ENCODE peak calls at places on chromosomes 11 and 22, in six cellular contexts. H is GM23338, V is IMR-90, Z is prostate gland, W is tibial nerve, M is cardiac fibroblast. I is an unnamed sample.

GRCh38 chr11:108938604-108939003 is 273.7 kb downstream of the DDX10 start:
- DNase-seq in H (no peak), V (peak; percentile 27), M (peak; percentile 49), W (no peak), Z (no peak), I (no peak)

GRCh38 chr22:31098633-31099110 is 8.7 kb downstream of the SELENOM start:
- DNase-seq in V (no peak), M (no peak), Z (no peak), H (peak; percentile 94), W (peak; percentile 74), I (peak; percentile 95)

GRCh38 chr11:130829801-130830562 is 86.3 kb downstream of the SNX19 start:
- DNase-seq in V (no peak), Z (no peak), H (no peak), W (peak; percentile 57), M (peak; percentile 67), I (no peak)

GRCh38 chr11:66112041-66112491 is 42.0 kb downstream of the PACS1 start:
- DNase-seq in H (peak; percentile 47), M (peak; percentile 12), W (no peak), Z (no peak), V (no peak), I (peak; percentile 69)

GRCh38 chr22:48807155-48807554 is 1020.5 kb downstream of the BRD1 start:
- DNase-seq in W (no peak), Z (no peak), V (no peak), M (no peak), H (no peak), I (no peak)

GRCh38 chr11:17906436-17906835 is 106.4 kb downstream of the SERGEF start:
- DNase-seq in H (peak; percentile 92), V (no peak), W (no peak), M (no peak), Z (no peak), I (peak; percentile 91)

GRCh38 chr11:108913204-108913603 is 248.3 kb downstream of the DDX10 start:
- DNase-seq in M (no peak), V (no peak), Z (no peak), H (no peak), W (no peak), I (no peak)

GRCh38 chr11:129331871-129332274 is 43.8 kb upstream of the BARX2 start:
- DNase-seq in V (peak; percentile 69), W (peak; percentile 85), H (peak; percentile 93), Z (peak; percentile 85), M (peak; percentile 80), I (peak; percentile 96)

GRCh38 chr22:38298312-38299000 is 18.8 kb downstream of the CSNK1E start:
- DNase-seq in H (peak; percentile 53), V (peak; percentile 88), M (peak; percentile 94), Z (no peak), W (no peak), I (peak; percentile 88)

GRCh38 chr11:44992181-44992582 is 41.5 kb upstream of the TP53I11 start:
- DNase-seq in V (no peak), Z (peak; percentile 67), H (no peak), W (no peak), M (peak; percentile 29), I (peak; percentile 44)

GRCh38 chr22:48677621-48678020 is 1150.1 kb downstream of the BRD1 start:
- DNase-seq in H (no peak), M (no peak), V (no peak), Z (no peak), W (no peak), I (no peak)

GRCh38 chr11:12141283-12141682 is 30.9 kb downstream of the MICAL2 start:
- DNase-seq in Z (no peak), H (no peak), W (no peak), M (no peak), V (no peak), I (no peak)

GRCh38 chr11:60504219-60504618 is 11.0 kb upstream of the MS4A13 start:
- DNase-seq in W (no peak), V (no peak), H (no peak), Z (no peak), M (no peak), I (no peak)

GRCh38 chr11:47106839-47107520 is 69.7 kb downstream of the ARFGAP2 start:
- DNase-seq in Z (no peak), M (no peak), W (no peak), H (no peak), V (no peak), I (no peak)

GRCh38 chr11:130157840-130158239 is 1.7 kb upstream of the ST14 start:
- DNase-seq in H (no peak), V (no peak), W (no peak), Z (no peak), M (no peak), I (no peak)

GRCh38 chr11:45993438-45994064 is 71.1 kb downstream of the LARGE2 start:
- DNase-seq in H (peak; percentile 18), W (no peak), V (no peak), Z (no peak), M (peak; percentile 84), I (peak; percentile 54)

DNA sequence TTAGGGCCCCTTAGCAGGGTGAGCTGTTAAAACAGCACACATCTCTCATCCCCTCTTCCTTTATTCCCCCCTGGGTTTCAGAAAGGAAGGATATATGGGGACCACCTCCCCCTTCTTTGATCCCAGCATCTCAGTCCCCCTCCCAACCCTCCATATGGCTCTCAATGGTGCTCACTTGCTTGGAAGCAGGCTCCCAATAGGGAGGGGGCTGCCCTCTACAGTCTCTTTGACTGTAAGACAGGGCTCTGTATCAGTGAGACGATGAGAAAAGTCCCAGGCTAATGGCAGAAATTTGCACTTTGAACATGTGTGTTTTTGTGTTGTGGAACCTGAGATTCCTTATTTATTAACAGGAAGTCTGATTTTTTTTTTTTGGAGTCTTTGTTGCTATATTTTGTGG is 4.2 kb upstream of the CNTF start:
- DNase-seq in V (no peak), W (no peak), M (no peak), Z (no peak), H (peak; percentile 24), I (peak; percentile 52)
- TF ChIP-seq CTCF in V (peak; percentile 1), W (no peak), M (peak; percentile 10), Z (no peak), H (peak; percentile 19), I (peak; percentile 62)

DNA sequence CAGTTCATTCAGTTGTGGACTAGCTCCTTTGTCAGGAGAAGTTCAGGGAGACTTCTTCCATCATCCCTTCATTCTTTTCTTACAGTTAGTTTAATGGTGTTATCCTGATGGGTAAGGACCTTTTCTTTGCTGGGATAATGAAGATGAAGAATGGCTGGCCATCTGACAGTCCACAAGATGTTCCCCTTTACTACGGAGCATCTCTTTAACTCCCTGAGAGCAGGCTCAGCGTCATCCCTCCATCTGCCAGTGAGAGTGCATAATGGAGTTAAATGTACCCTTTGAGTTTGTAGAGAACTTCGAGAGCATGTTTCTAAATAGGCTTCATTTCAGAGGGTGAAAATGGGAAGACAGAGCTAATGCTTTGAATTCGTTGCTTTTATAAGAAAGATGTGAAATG is 1.6 kb downstream of the EP300 start:
- DNase-seq in W (no peak), H (peak; percentile 46), V (peak; percentile 40), Z (no peak), M (peak; percentile 44), I (no peak)
- TF ChIP-seq CTCF in W (no peak), H (no peak), V (no peak), Z (no peak), M (no peak), I (no peak)

GRCh38 chr22:20026996-20027601 is 6.2 kb downstream of the TANGO2 start:
- DNase-seq in W (no peak), H (no peak), V (no peak), M (no peak), Z (no peak), I (no peak)

GRCh38 chr22:20028855-20029549 is 8.1 kb downstream of the TANGO2 start:
- DNase-seq in M (no peak), Z (no peak), V (no peak), W (no peak), H (no peak), I (no peak)

GRCh38 chr22:20026204-20026908 is 5.4 kb downstream of the TANGO2 start:
- DNase-seq in H (no peak), M (no peak), W (no peak), Z (no peak), V (no peak), I (no peak)

GRCh38 chr22:20029550-20030225 is 8.8 kb downstream of the TANGO2 start:
- DNase-seq in Z (no peak), W (no peak), V (no peak), M (no peak), H (no peak), I (no peak)

DNA sequence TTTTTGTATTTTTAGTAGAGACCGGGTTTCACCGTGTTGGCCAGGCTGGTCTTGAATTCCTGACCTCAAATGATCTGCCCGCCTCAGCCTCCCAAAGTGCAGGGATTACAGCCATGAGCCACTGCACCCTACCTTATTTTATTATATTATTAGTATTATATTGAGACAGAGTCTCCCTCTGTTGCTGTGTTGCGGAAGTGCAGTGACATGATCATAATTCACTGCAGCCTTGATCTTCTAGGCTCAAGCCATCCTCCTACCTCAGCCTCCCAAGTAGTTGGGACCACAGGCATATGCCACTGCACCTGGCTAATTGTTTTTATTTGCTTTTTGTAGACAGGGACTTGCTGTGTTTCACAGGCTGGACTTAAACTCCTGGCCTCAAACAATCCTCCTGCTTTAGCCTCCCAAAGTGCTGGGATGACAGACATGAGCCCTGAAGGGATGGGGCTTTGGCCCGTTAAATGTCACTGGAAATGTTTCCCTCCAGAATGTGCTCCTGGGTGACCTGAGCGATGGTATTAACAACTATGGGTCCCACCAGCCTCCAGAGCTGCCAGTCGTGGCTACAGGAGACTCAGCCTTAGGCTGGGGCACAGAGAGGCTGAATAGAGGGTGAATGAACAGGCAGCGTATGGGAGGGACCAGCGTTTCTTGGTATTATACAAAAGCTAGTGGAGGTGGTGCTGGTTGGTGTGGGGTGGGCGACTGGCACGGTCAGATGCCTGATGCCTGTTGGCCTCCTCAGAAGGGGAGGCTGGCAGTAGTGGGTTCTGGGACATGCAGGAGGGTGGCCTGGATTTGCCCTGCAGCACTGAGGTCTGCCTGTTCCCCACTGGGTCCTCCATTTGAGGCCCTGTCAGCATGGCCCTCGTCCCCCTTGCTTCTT is 7.3 kb downstream of the TANGO2 start:
- DNase-seq in M (peak; percentile 31), V (no peak), W (no peak), Z (no peak), H (no peak), I (no peak)
- TF ChIP-seq CTCF in M (peak; percentile 44), V (peak; percentile 39), W (no peak), Z (peak; percentile 21), H (peak; percentile 27), I (peak; percentile 49)

GRCh38 chr11:9565822-9566560 is 7.5 kb upstream of the WEE1 start:
- DNase-seq in Z (peak; percentile 63), V (peak; percentile 100), H (peak; percentile 85), W (peak; percentile 11), M (peak; percentile 99), I (peak; percentile 88)

GRCh38 chr11:9568161-9568853 is 5.2 kb upstream of the WEE1 start:
- DNase-seq in Z (no peak), W (no peak), M (peak; percentile 14), V (peak; percentile 28), H (no peak), I (no peak)

GRCh38 chr11:9568854-9569587 is 4.4 kb upstream of the WEE1 start:
- DNase-seq in H (peak; percentile 92), W (peak; percentile 61), Z (peak; percentile 86), V (peak; percentile 89), M (peak; percentile 95), I (peak; percentile 84)

GRCh38 chr11:9566561-9567063 is 6.9 kb upstream of the WEE1 start:
- DNase-seq in W (no peak), M (peak; percentile 98), Z (no peak), H (no peak), V (peak; percentile 88), I (no peak)

DNA sequence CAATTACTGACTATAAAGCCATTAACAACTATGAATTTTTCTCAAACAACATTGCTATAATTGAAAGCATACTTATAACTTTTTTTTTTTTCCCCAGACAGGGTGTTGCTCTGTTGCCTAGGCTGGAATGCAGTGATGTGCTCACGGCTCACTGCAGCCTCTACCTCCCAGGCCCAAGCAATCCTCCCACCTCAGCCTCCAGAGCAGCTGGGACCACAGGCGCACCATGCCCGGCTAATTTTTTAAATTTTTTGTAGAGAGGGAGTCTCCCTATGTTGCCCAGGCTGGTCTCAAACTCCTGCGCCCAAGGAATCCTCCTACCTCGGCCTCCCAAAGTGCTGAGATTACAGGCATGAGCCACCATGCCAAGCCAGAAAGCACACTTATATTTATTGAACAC is 6.1 kb upstream of the WEE1 start:
- DNase-seq in W (no peak), H (no peak), Z (no peak), V (no peak), M (peak; percentile 9), I (no peak)
- TF ChIP-seq CTCF in W (no peak), H (no peak), Z (no peak), V (no peak), M (no peak), I (no peak)

I was measured in endodermal cell.